ENCODE peak calls at places on chromosomes 4 and X, in five cellular contexts. O is IMR-90, J is H1, R is mesenchymal stem cell, N is neuronal stem cell. M is an unnamed sample.

GRCh38 chr4:70991596-70991995 is 1.9 kb upstream of the DCK start:
- DNase-seq in O (no peak), J (no peak), R (no peak), N (no peak), M (no peak)

GRCh38 chrX:17836830-17837229 is 24.3 kb downstream of the RAI2 start:
- DNase-seq in O (no peak), J (no peak), R (no peak), N (no peak), M (no peak)

GRCh38 chr4:76559236-76560071 is 124.4 kb downstream of the SHROOM3 start:
- DNase-seq in O (no peak), J (no peak), R (no peak), N (peak; percentile 58), M (no peak)

GRCh38 chr4:186669159-186669720 is 54.4 kb downstream of the FAT1 start:
- DNase-seq in O (peak; percentile 81), J (peak; percentile 64), R (peak; percentile 67), N (no peak), M (peak; percentile 63)

GRCh38 chr4:1045193-1045594 is 33.8 kb downstream of the FGFRL1 start:
- DNase-seq in O (no peak), J (no peak), R (no peak), N (no peak), M (no peak)

GRCh38 chr4:83195280-83195679 is 80.8 kb upstream of the PLAC8 start:
- DNase-seq in O (no peak), J (no peak), R (no peak), N (no peak), M (no peak)

GRCh38 chr4:86960557-86960959 is 25.7 kb downstream of the AFF1 start:
- DNase-seq in O (peak; percentile 46), J (no peak), R (peak; percentile 56), N (peak; percentile 23), M (no peak)

GRCh38 chr4:2083116-2083825 is 24.1 kb downstream of the NAT8L start:
- DNase-seq in O (no peak), J (no peak), R (no peak), N (no peak), M (no peak)

GRCh38 chr4:112515278-112516075 is 503 bp downstream of the NEUROG2 start:
- DNase-seq in O (no peak), J (peak; percentile 79), R (peak; percentile 47), N (peak; percentile 42), M (peak; percentile 63)

DNA sequence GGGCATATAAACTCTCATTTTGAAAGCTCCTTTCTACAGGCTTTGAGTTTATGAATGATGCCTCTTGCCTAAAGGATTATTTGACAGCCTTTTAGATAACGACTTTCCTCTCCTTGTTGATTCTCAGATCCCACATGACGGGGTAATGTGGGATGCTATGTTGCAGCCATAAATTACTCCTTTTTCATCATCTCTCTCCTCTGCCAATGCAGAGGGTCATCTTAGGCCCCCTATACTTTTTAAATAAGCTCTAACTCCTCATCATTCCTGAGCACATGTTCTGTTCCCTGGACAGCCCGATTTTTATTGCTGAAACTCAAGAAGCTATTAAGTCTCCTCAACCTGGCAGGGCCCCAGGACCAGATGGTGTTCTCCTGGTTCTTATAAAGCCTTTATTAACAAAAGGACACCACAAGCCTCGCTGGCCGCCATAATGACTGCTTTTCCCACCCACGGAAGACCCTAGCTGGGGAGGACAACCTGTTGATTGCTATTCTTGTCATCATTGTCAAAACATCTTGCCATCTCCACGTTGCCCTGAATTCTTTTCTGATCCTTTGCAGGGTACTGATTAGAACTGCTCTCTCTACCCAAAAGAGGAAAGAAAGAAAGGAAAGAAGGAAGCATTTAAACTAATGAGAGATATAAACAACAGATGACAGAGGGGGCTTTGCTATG is 150.7 kb downstream of the DHX15 start:
- DNase-seq in O (no peak), J (no peak), R (no peak), N (no peak), M (no peak)
- H3K4me2 ChIP-seq in O (no peak overlapping the region), J (no peak overlapping the region), R (no peak overlapping the region), N (no peak overlapping the region), M (no peak overlapping the region)

DNA sequence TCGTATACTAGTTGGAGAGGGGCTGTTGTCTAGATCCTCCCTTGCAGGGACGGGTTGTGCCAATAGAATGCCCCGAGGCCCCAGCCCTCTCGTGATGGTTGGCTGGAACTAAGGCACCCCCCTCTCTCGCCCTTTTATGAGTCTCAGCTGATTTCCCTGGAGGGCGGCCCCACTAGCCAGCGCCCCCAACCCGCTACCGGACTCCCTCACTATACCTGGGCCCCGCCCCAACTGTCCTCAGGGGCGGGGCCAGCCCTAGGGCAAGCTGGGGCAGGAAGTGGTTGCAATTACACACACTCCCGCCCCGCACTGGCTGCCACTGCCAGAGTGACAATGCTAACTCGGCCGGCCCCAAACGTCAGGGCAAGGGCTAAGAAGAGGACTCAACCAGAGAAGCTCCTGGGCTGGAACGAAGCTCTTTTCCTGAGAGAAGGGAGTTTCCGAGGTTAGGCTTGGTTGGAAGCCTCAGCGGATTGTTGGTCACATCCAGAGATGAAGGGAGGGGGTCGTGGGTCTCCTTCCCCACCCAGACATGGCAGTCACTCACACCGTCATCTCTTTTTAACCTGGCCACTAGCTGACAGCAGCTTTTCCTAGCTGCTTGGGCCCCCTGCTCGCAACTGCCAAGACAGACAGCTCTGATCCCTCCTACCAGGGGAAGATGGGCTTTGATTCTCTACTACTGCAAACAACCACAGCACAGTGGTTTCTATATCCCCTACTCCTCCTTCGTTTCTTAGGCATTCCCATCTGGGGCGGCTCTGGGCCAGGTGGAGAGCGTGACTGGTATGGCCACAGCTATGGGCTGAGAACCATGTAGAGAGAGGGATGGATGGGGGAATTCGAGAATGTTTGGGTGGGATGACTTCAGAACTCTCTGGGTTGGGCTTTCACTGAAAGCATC is 21.0 kb upstream of the BCORL1 start:
- DNase-seq in O (no peak), J (peak; percentile 72), R (peak; percentile 35), N (no peak), M (peak; percentile 82)
- H3K14ac ChIP-seq in O (no peak overlapping the region), J (no peak overlapping the region), R (no peak overlapping the region), N (no peak overlapping the region), M (no peak overlapping the region)

DNA sequence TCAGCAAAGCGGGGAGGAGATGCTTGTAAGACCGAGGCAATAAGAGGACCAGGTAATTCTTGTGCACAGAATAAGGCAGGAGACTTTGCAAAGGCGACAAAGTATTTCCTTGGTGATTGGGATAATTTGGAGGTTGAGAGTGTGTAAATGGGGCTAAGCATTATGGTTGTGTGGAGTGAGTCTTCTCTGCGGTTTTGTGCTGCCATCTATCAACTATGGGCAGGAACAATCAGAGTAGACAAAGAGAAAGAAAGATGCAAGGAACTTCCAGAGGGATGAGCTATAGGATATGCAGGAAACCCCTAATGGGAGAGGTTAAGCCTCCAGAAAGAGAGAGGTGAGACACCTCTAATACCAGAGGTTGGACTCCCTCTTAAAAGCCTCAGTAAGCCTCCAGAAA is 339.8 kb downstream of the PAPSS1 start:
- DNase-seq in O (no peak), J (no peak), R (no peak), N (no peak), M (no peak)
- H2BK120ac ChIP-seq in O (peak overlapping the region; percentile 78), J (no peak overlapping the region), R (peak overlapping the region; percentile 94), N (no peak overlapping the region), M (peak overlapping the region; percentile 81)

GRCh38 chr4:73788411-73788810 is 48.0 kb downstream of the CXCL8 start:
- DNase-seq in O (no peak), J (no peak), R (no peak), N (no peak), M (no peak)
- H3K4me2 ChIP-seq in O (no peak overlapping the region), J (no peak overlapping the region), R (no peak overlapping the region), N (no peak overlapping the region), M (no peak overlapping the region)

DNA sequence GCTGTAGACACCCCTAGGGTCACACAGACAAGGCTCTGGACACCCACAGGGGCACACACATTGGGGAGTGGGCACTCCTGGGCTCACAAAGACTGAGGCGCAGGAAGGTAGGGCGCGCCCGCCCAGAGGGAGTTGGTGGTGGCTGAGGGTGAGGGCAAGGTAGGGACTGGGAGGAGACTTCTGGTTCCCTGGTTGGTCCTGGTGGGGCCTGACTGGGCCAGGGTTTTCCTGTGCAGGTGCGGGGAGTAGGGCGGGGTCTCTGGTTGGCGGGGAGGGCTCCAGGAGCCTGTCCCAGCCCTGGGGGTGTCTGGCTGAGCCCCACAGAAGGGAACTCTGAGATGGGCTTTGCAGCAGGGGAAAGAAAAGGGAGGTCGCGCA is 6.7 kb upstream of the WAS start:
- DNase-seq in O (no peak), J (no peak), R (no peak), N (no peak), M (peak; percentile 30)
- H3K14ac ChIP-seq in O (no peak overlapping the region), J (no peak overlapping the region), R (no peak overlapping the region), N (no peak overlapping the region), M (no peak overlapping the region)